ENCODE peak calls at places on chromosomes 16 and 17, in nine cellular contexts. J is putamen; N is non-pigmented ciliary epithelial cell; V is retina; D is activated CD8-positive, alpha-beta memory T cell treated with anti-CD3 and anti-CD28 coated beads for 4 hours; S is sigmoid colon; T is activated CD4-positive, alpha-beta T cell treated with anti-CD3 and anti-CD28 coated beads, Interleukin-2, amount 50 U/mL, for 48 hours; L is central memory CD8-positive, alpha-beta T cell; C is coronary artery. E is an unnamed sample.
A peak's percentile ranks its signal among the peaks of the same experiment; 100 is the strongest.

GRCh38 chr17:77571562-77571981 is 386.9 kb upstream of the TNRC6C start:
- DNase-seq in J (no peak), N (no peak), V (peak; percentile 80), D (no peak), S (no peak), T (peak; percentile 5), L (no peak), C (no peak), E (no peak)

GRCh38 chr16:2742323-2743006 is 10.0 kb upstream of the SRRM2 start:
- DNase-seq in J (no peak), N (no peak), V (no peak), D (no peak), S (peak; percentile 53), T (no peak), L (no peak), C (no peak), E (no peak)

GRCh38 chr17:58710948-58711552 is 18.6 kb downstream of the RAD51C start:
- DNase-seq in J (peak; percentile 31), N (no peak), V (peak; percentile 34), D (no peak), S (no peak), T (peak; percentile 23), L (no peak), C (no peak), E (peak; percentile 53)

GRCh38 chr17:57916925-57917858 is 38.0 kb downstream of the CUEDC1 start:
- DNase-seq in J (no peak), N (no peak), V (no peak), D (no peak), S (no peak), T (peak; percentile 6), L (no peak), C (no peak), E (no peak)

GRCh38 chr16:55502801-55503366 is 6.0 kb upstream of the LPCAT2 start:
- DNase-seq in J (peak; percentile 98), N (no peak), V (no peak), D (no peak), S (peak; percentile 95), T (no peak), L (no peak), C (peak; percentile 91), E (peak; percentile 29)

GRCh38 chr16:4298761-4299522 is 16.9 kb upstream of the GLIS2 start:
- DNase-seq in J (no peak), N (peak; percentile 76), V (no peak), D (no peak), S (peak; percentile 89), T (no peak), L (no peak), C (no peak), E (peak; percentile 93)

GRCh38 chr17:7211512-7212277 is 7.9 kb downstream of the DLG4 start:
- DNase-seq in J (no peak), N (no peak), V (no peak), D (no peak), S (no peak), T (no peak), L (no peak), C (no peak), E (no peak)

GRCh38 chr17:72474243-72474642 is 353.4 kb downstream of the SOX9 start:
- DNase-seq in J (no peak), N (no peak), V (no peak), D (no peak), S (no peak), T (no peak), L (no peak), C (no peak), E (no peak)

E was measured in trophoblast cell.